ENCODE peak calls at places on chromosomes 3 and 15, in six cellular contexts. Z is lung, K is SK-N-SH, L is endodermal cell, E is SW 1271, V is HS-27A. I is an unnamed sample.

GRCh38 chr3:103653996-103654395 is 1219.2 kb downstream of the ZPLD1 start:
- DNase-seq in Z (no peak), K (no peak), L (no peak), E (no peak), V (no peak), I (no peak)

GRCh38 chr15:84797212-84797611 is 19.9 kb upstream of the ALPK3 start:
- DNase-seq in Z (no peak), K (no peak), L (no peak), E (no peak), V (no peak), I (peak)

GRCh38 chr3:195204360-195205166 is 66.4 kb downstream of the XXYLT1 start:
- DNase-seq in Z (no peak), K (peak), L (peak), E (no peak), V (peak), I (peak)

GRCh38 chr3:169813757-169814517 is 1.2 kb upstream of the LRRC34 start:
- DNase-seq in Z (peak), K (no peak), L (peak), E (no peak), V (no peak), I (no peak)

GRCh38 chr3:53166781-53167291 is 5.8 kb downstream of the PRKCD start:
- DNase-seq in Z (peak), K (no peak), L (no peak), E (no peak), V (peak), I (peak)

GRCh38 chr3:187713504-187713903 is 11.1 kb upstream of the RTP2 start:
- DNase-seq in Z (no peak), K (no peak), L (no peak), E (peak), V (no peak), I (no peak)

GRCh38 chr3:61892881-61893280 is 331.5 kb downstream of the PTPRG start:
- DNase-seq in Z (no peak), K (peak), L (no peak), E (no peak), V (no peak), I (no peak)

GRCh38 chr3:177832862-177833261 is 635.6 kb upstream of the TBL1XR1 start:
- DNase-seq in Z (no peak), K (peak), L (no peak), E (no peak), V (no peak), I (no peak)

GRCh38 chr15:67820992-67821783 is 4.1 kb upstream of the SKOR1 start:
- DNase-seq in Z (no peak), K (no peak), L (peak), E (no peak), V (no peak), I (no peak)